ENCODE peak calls at places on chromosomes 4 and X, in eight cellular contexts. H is mucosa of descending colon, J is sigmoid colon, Q is MCF 10A, Y is NCI-H1092, P is thyroid gland, C is HEK293T, Z is stromal cell of bone marrow. W is an unnamed sample.

GRCh38 chr4:113952452-113953029 is 26.9 kb downstream of the ARSJ start:
- DNase-seq in Y (peak; percentile 66), H (no peak), Q (peak; percentile 64), P (no peak), J (no peak), C (peak; percentile 59), Z (no peak), W (no peak)

GRCh38 chr4:10577495-10577894 is 107.1 kb downstream of the CLNK start:
- DNase-seq in Y (no peak), Q (no peak), H (no peak), C (no peak), J (no peak), P (no peak), Z (no peak), W (no peak)

GRCh38 chr4:81885016-81885415 is 413.3 kb upstream of the RASGEF1B start:
- DNase-seq in C (no peak), P (no peak), H (no peak), J (no peak), Q (no peak), Y (no peak), Z (no peak), W (no peak)

GRCh38 chr4:28799696-28800095 is 1920.5 kb upstream of the PCDH7 start:
- DNase-seq in Q (no peak), H (no peak), C (no peak), P (no peak), J (no peak), Y (no peak), Z (no peak), W (no peak)

GRCh38 chr4:129064717-129065116 is 28.6 kb downstream of the SCLT1 start:
- DNase-seq in Q (peak; percentile 44), Z (peak; percentile 62), C (no peak), H (no peak), Y (no peak), P (no peak), J (no peak), W (no peak)

GRCh38 chrX:13836575-13836974 is 19.7 kb upstream of the GPM6B start:
- DNase-seq in Z (no peak), Y (no peak), H (no peak), P (no peak), J (no peak), C (no peak), Q (peak; percentile 41), W (no peak)

GRCh38 chr4:41535911-41536361 is 2.0 kb upstream of the LIMCH1 start:
- DNase-seq in Z (no peak), Y (no peak), C (no peak), J (no peak), Q (peak; percentile 48), P (no peak), H (no peak), W (no peak)

GRCh38 chrX:39133971-39134370 is 332.7 kb downstream of the MID1IP1 start:
- DNase-seq in P (no peak), C (no peak), Z (no peak), H (peak; percentile 40), Y (peak; percentile 16), J (no peak), Q (peak; percentile 6), W (no peak)

GRCh38 chrX:45006002-45006800 is 133.2 kb downstream of the KDM6A start:
- DNase-seq in Z (no peak), J (no peak), P (no peak), H (no peak), C (no peak), Q (peak; percentile 66), Y (no peak), W (no peak)

GRCh38 chr4:56907489-56908205 is at the start of gene REST:
- DNase-seq in H (peak; percentile 90), P (peak; percentile 72), Q (peak; percentile 63), Z (peak; percentile 31), J (peak; percentile 87), Y (no peak), C (peak; percentile 84), W (peak; percentile 27)

GRCh38 chr4:15690020-15690809 is 8.6 kb downstream of the FAM200B start:
- DNase-seq in Y (no peak), Q (peak; percentile 70), J (no peak), C (no peak), H (no peak), Z (peak; percentile 49), P (no peak), W (no peak)

GRCh38 chr4:80918004-80918403 is 112.5 kb upstream of the BMP3 start:
- DNase-seq in J (no peak), Z (peak; percentile 16), Q (peak; percentile 67), P (no peak), H (no peak), Y (no peak), C (no peak), W (no peak)

GRCh38 chr4:10160280-10160856 is 43.8 kb upstream of the WDR1 start:
- DNase-seq in Y (no peak), H (no peak), C (no peak), Q (peak; percentile 20), P (no peak), J (no peak), Z (no peak), W (no peak)

GRCh38 chr4:182766851-182767250 is 150.3 kb downstream of the DCTD start:
- DNase-seq in J (no peak), Z (no peak), C (no peak), P (no peak), Q (no peak), Y (no peak), H (no peak), W (no peak)

GRCh38 chr4:11009281-11009680 is 324.7 kb upstream of the CLNK start:
- DNase-seq in Q (no peak), Z (no peak), Y (no peak), J (no peak), C (no peak), P (no peak), H (no peak), W (no peak)

GRCh38 chr4:31053451-31053850 is 333.3 kb downstream of the PCDH7 start:
- DNase-seq in Z (no peak), C (no peak), Y (no peak), J (no peak), H (no peak), P (no peak), Q (no peak), W (no peak)

GRCh38 chr4:15717126-15717525 is 14.3 kb downstream of the BST1 start:
- DNase-seq in Q (no peak), J (no peak), P (no peak), Y (no peak), Z (no peak), C (no peak), H (no peak), W (no peak)

GRCh38 chr4:97670703-97671269 is 472.5 kb downstream of the STPG2 start:
- DNase-seq in Q (no peak), Y (no peak), P (no peak), C (no peak), Z (no peak), H (no peak), J (no peak), W (no peak)

GRCh38 chrX:119475389-119476101 is 7.3 kb downstream of the SLC25A5 start:
- DNase-seq in P (no peak), H (no peak), J (no peak), Z (no peak), C (no peak), Y (no peak), Q (peak; percentile 27), W (no peak)

GRCh38 chrX:102784550-102784949 is 64.0 kb downstream of the GPRASP3 start:
- DNase-seq in H (no peak), J (no peak), Q (no peak), P (peak; percentile 52), Z (no peak), C (no peak), Y (no peak), W (no peak)

GRCh38 chr4:37864786-37865185 is 26.1 kb upstream of the TBC1D1 start:
- DNase-seq in C (no peak), H (no peak), P (no peak), J (no peak), Q (no peak), Y (no peak), Z (no peak), W (no peak)

GRCh38 chrX:538311-538710 is 92.3 kb upstream of the SHOX start:
- DNase-seq in J (no peak), P (no peak), C (no peak), H (no peak), Y (no peak), Z (no peak), Q (no peak), W (no peak)

GRCh38 chr4:88698539-88698938 is 910 bp upstream of the NAP1L5 start:
- DNase-seq in Y (no peak), P (no peak), Z (no peak), C (no peak), H (no peak), Q (no peak), J (no peak), W (no peak)

GRCh38 chr4:3642806-3643517 is 110.7 kb upstream of the LRPAP1 start:
- DNase-seq in P (no peak), J (no peak), C (no peak), Q (no peak), H (peak; percentile 13), Y (no peak), Z (no peak), W (no peak)

GRCh38 chr4:185082549-185082948 is 60.5 kb upstream of the SLC25A4 start:
- DNase-seq in Z (no peak), P (no peak), H (no peak), Y (no peak), J (no peak), C (no peak), Q (peak; percentile 6), W (no peak)

GRCh38 chr4:187302456-187302855 is 578.8 kb upstream of the FAT1 start:
- DNase-seq in P (no peak), J (no peak), H (no peak), Y (no peak), Z (no peak), Q (no peak), C (no peak), W (no peak)

GRCh38 chrX:2397648-2398340 is 103.0 kb downstream of the DHRSX start:
- DNase-seq in Z (no peak), P (no peak), C (no peak), Y (no peak), H (no peak), Q (peak; percentile 40), J (no peak), W (no peak)

GRCh38 chr4:151371045-151371605 is 37.9 kb upstream of the FHIP1A start:
- DNase-seq in H (no peak), C (no peak), P (no peak), J (no peak), Y (no peak), Z (no peak), Q (no peak), W (no peak)

GRCh38 chr4:12293906-12294525 is 865.3 kb upstream of the HS3ST1 start:
- DNase-seq in H (no peak), P (no peak), C (no peak), J (no peak), Y (no peak), Z (no peak), Q (no peak), W (no peak)

GRCh38 chrX:123487674-123488073 is 245.2 kb downstream of the THOC2 start:
- DNase-seq in J (no peak), Q (no peak), Z (no peak), H (no peak), Y (no peak), P (no peak), C (no peak), W (no peak)

GRCh38 chr4:14178421-14178820 is 550.9 kb upstream of the BOD1L1 start:
- DNase-seq in H (no peak), Y (no peak), Q (peak; percentile 65), P (no peak), Z (peak; percentile 20), C (no peak), J (no peak), W (no peak)

GRCh38 chr4:174398728-174399127 is 115.0 kb downstream of the CEP44 start:
- DNase-seq in Y (no peak), J (no peak), C (no peak), Q (peak; percentile 85), H (no peak), Z (peak; percentile 47), P (no peak), W (no peak)

GRCh38 chrX:26915064-26915463 is 548.1 kb downstream of the PPP4R3C start:
- DNase-seq in P (no peak), Y (no peak), Z (no peak), H (no peak), Q (no peak), J (no peak), C (no peak), W (no peak)

GRCh38 chrX:140507982-140508305 is 3.1 kb upstream of the SOX3 start:
- DNase-seq in Z (no peak), P (peak; percentile 76), H (no peak), Y (no peak), J (no peak), Q (no peak), C (peak; percentile 66), W (no peak)